ENCODE peak calls at places on chromosomes 11 and 22, in six cellular contexts. C is HepG2, K is HCT116, L is IMR-90, U is H1, V is K562. Q is an unnamed sample.
A peak's percentile ranks its signal among the peaks of the same experiment; 100 is the strongest.

GRCh38 chr11:36258730-36259360 is 30.4 kb downstream of the COMMD9 start:
- DNase-seq in C (peak; percentile 29), K (peak; percentile 36), L (peak; percentile 77), U (peak; percentile 73), V (peak; percentile 27), Q (no peak)

GRCh38 chr11:111540114-111540920 is at the start of gene LAYN:
- DNase-seq in C (no peak), K (no peak), L (peak; percentile 62), U (peak; percentile 76), V (no peak), Q (no peak)

GRCh38 chr22:38098410-38099249 is 11.9 kb downstream of the BAIAP2L2 start:
- DNase-seq in C (no peak), K (no peak), L (peak; percentile 69), U (no peak), V (no peak), Q (no peak)

GRCh38 chr22:44243761-44244160 is 63.0 kb downstream of the PARVG start:
- DNase-seq in C (no peak), K (no peak), L (no peak), U (peak; percentile 27), V (no peak), Q (no peak)

GRCh38 chr11:64712430-64713030 is 10.5 kb downstream of the NRXN2 start:
- DNase-seq in C (no peak), K (no peak), L (no peak), U (no peak), V (peak; percentile 88), Q (no peak)

GRCh38 chr11:103878646-103879045 is 157.8 kb upstream of the DDI1 start:
- DNase-seq in C (no peak), K (no peak), L (no peak), U (no peak), V (no peak), Q (no peak)

GRCh38 chr22:47355776-47356432 is 593.5 kb downstream of the TBC1D22A start:
- DNase-seq in C (no peak), K (no peak), L (no peak), U (no peak), V (no peak), Q (no peak)

GRCh38 chr11:84793318-84793717 is 833.8 kb downstream of the DLG2 start:
- DNase-seq in C (no peak), K (no peak), L (no peak), U (no peak), V (no peak), Q (no peak)

GRCh38 chr11:5922749-5923426 is 19.2 kb upstream of the OR56A3 start:
- DNase-seq in C (no peak), K (peak; percentile 2), L (no peak), U (no peak), V (no peak), Q (peak; percentile 48)

GRCh38 chr11:130145328-130145812 is 14.2 kb upstream of the ST14 start:
- DNase-seq in C (peak; percentile 57), K (no peak), L (no peak), U (no peak), V (no peak), Q (no peak)

GRCh38 chr11:103920449-103920848 is 116.0 kb upstream of the DDI1 start:
- DNase-seq in C (no peak), K (no peak), L (peak; percentile 73), U (no peak), V (no peak), Q (no peak)

GRCh38 chr11:10908215-10908990 is 50.5 kb upstream of the ZBED5 start:
- DNase-seq in C (no peak), K (no peak), L (peak; percentile 93), U (no peak), V (no peak), Q (no peak)

GRCh38 chr11:74696488-74696887 is 34.7 kb downstream of the CHRDL2 start:
- DNase-seq in C (no peak), K (no peak), L (no peak), U (no peak), V (no peak), Q (no peak)
- TF ChIP-seq CEBPB in C (no peak), K (no peak), L (no peak), U (no peak), V (no peak), Q (no peak)

DNA sequence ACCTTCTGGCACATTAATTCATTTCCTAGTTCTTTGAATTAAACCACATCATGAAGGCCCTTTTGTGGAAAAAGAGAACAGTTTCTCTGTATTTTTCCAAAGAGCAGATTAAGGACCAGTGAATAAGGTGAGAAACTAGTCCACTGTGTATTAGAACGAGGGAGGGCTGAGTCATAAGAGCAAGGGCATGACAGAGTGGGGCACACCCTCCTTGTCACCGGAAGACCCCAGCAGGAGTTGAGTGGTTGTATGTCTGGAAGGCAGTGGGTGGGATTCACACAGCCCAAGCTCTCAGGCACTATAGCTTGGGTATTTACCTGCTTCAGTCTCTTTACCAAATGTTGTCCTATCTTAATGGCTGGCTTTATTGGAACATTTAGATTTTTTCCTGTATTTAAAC is 86.8 kb downstream of the BMAL1 start:
- DNase-seq in C (no peak), K (no peak), L (no peak), U (no peak), V (no peak), Q (no peak)
- H3K36me3 ChIP-seq in C (no peaks in the 10 kb centered on the region), K (no peaks in the 10 kb centered on the region), L (peaks cover 7% of the 10 kb centered on the region), U (no peaks in the 10 kb centered on the region), V (no peaks in the 10 kb centered on the region), Q (peaks cover 12% of the 10 kb centered on the region)

GRCh38 chr22:46052331-46052771 is 75.4 kb upstream of the WNT7B start:
- DNase-seq in C (no peak), K (no peak), L (no peak), U (no peak), V (no peak), Q (no peak)

GRCh38 chr22:46054091-46054877 is 77.3 kb upstream of the WNT7B start:
- DNase-seq in C (no peak), K (no peak), L (peak; percentile 45), U (no peak), V (no peak), Q (no peak)

GRCh38 chr22:46053563-46054090 is 76.7 kb upstream of the WNT7B start:
- DNase-seq in C (no peak), K (no peak), L (peak; percentile 38), U (no peak), V (peak; percentile 29), Q (no peak)

GRCh38 chr22:46051646-46052045 is 74.7 kb upstream of the WNT7B start:
- DNase-seq in C (no peak), K (no peak), L (no peak), U (no peak), V (no peak), Q (no peak)

DNA sequence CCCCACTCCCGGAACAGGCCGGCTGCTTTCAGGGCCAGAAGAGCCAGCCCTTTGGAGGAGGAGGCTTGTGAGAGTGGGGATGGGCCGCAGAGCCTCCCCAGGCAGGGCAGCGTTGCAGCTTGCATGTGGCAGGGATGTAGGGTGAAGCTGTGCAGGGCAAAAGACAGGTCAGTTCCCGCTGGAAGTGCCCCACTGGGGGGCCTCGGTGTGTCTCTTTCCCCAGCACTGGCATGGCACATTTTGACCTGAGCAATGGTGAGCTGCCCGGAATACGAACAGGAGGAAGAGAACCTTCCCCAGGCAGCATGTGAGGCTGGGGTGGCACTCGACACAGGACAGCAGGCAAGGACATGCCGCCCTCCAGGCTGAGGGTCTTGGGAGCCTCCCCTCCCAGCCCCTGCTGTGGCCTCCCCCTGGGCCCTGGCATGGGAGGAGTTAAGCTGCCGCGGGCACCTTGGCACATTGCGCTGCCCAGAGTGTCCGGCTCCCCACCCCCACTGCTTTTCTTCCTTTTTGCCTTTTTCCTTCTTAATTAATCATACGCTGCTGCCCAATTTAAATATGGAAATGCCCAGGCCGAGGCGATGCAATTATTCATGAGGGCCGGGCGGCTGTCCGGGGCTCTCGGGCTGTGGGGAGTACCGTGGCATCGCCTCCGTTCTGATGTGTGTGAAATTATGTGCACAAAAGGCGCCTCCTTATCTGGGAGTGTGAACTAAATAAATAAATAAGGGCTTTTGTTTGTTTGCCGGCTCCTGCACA is 76.0 kb upstream of the WNT7B start:
- DNase-seq in C (no peak), K (no peak), L (no peak), U (no peak), V (no peak), Q (no peak)
- TF ChIP-seq CEBPB in C (no peak), K (no peak), L (no peak), U (no peak), V (no peak), Q (no peak)

DNA sequence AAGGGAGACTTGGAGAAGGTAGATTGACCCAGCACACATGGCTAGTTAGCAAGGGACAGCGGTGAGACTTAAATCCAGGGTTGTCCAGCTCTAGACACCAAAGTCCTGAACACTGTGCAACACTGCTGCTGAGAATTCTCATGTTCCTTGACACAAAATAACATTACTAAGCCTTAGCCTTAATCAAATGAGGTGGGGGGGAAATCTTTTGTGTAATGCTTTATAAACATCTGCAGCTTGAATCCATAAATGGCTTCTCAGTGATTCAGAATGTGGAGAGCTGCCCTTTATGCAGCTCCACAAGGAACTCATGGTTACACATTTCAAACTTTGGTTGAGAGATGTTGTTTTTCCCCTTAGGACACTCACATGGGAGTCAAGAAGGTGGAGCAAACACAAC is 80.0 kb downstream of the CD44 start:
- DNase-seq in C (no peak), K (no peak), L (peak; percentile 87), U (no peak), V (no peak), Q (no peak)
- H3K36me3 ChIP-seq in C (no peaks in the 10 kb centered on the region), K (peaks cover 79% of the 10 kb centered on the region), L (peaks cover 70% of the 10 kb centered on the region), U (no peaks in the 10 kb centered on the region), V (no peaks in the 10 kb centered on the region), Q (peaks cover 7% of the 10 kb centered on the region)

GRCh38 chr11:71150859-71151258 is 101.5 kb downstream of the SHANK2 start:
- DNase-seq in C (no peak), K (no peak), L (no peak), U (no peak), V (no peak), Q (no peak)

GRCh38 chr11:71151561-71151960 is 100.8 kb downstream of the SHANK2 start:
- DNase-seq in C (no peak), K (no peak), L (no peak), U (no peak), V (no peak), Q (no peak)

GRCh38 chr11:71155846-71156245 is 96.5 kb downstream of the SHANK2 start:
- DNase-seq in C (no peak), K (no peak), L (no peak), U (no peak), V (no peak), Q (no peak)

GRCh38 chr11:71154406-71154805 is 98.0 kb downstream of the SHANK2 start:
- DNase-seq in C (no peak), K (no peak), L (no peak), U (no peak), V (no peak), Q (no peak)

DNA sequence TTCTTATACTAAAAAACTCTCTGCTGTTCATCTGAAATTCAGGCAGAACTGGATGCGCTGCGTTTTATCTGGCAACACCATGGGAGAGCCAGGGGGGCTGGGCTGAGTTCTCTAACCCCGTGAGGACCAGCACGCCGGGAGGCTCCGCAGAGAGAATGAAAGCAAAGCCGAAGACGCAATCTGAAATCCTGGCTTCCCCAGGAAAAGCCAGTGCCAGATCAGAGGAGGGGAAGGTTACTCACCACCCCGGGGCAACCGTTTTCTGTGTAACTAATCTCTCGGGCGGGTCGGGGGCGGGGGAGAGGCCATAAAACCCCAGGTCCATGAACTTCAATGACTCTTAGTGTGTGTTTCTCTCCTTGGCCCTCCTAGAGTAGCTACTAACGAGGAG is 99.4 kb downstream of the SHANK2 start:
- DNase-seq in C (peak; percentile 46), K (no peak), L (peak; percentile 31), U (no peak), V (no peak), Q (no peak)
- TF ChIP-seq CEBPB in C (no peak), K (no peak), L (no peak), U (no peak), V (no peak), Q (no peak)

GRCh38 chr11:43868852-43869567 is 11.6 kb upstream of the ALKBH3 start:
- DNase-seq in C (peak; percentile 41), K (no peak), L (peak; percentile 80), U (no peak), V (peak; percentile 36), Q (peak; percentile 84)
- H3K36me3 ChIP-seq in C (no peaks in the 10 kb centered on the region), K (no peaks in the 10 kb centered on the region), L (no peaks in the 10 kb centered on the region), U (no peaks in the 10 kb centered on the region), V (no peaks in the 10 kb centered on the region), Q (no peaks in the 10 kb centered on the region)

GRCh38 chr11:93089474-93090102 is 108.2 kb downstream of the SLC36A4 start:
- DNase-seq in C (peak; percentile 17), K (peak; percentile 52), L (peak; percentile 62), U (no peak), V (no peak), Q (no peak)
- TF ChIP-seq CEBPB in C (no peak), K (no peak), L (no peak), U (peak; percentile 35), V (no peak), Q (no peak)